ENCODE peak calls at places on chromosomes 2 and 18, in five cellular contexts. One of them, this sample, is unnamed. For H3K27me3 and H3K4me1, the result is how much of the 10 kb centered on the place peaks cover.

GRCh38 chr2:2730301-2730833 is 399.3 kb upstream of the MYT1L start:
- DNase-seq in testis: no peak
- DNase-seq in CD8-positive, alpha-beta memory T cell: no peak
- DNase-seq in naive thymus-derived CD4-positive, alpha-beta T cell: no peak
- DNase-seq in IMR-90: no peak
- DNase-seq in this sample: no peak

GRCh38 chr2:25165992-25166618 is 2.3 kb downstream of the POMC start:
- DNase-seq in IMR-90: no peak
- DNase-seq in naive thymus-derived CD4-positive, alpha-beta T cell: no peak
- DNase-seq in CD8-positive, alpha-beta memory T cell: peak
- DNase-seq in testis: peak
- DNase-seq in this sample: peak

GRCh38 chr2:65039640-65040039 is 16.6 kb upstream of the CEP68 start:
- DNase-seq in IMR-90: no peak
- DNase-seq in CD8-positive, alpha-beta memory T cell: no peak
- DNase-seq in naive thymus-derived CD4-positive, alpha-beta T cell: no peak
- DNase-seq in testis: no peak
- DNase-seq in this sample: no peak

GRCh38 chr2:235263205-235264120 is 230.4 kb upstream of the AGAP1 start:
- DNase-seq in naive thymus-derived CD4-positive, alpha-beta T cell: no peak
- DNase-seq in CD8-positive, alpha-beta memory T cell: no peak
- DNase-seq in IMR-90: peak
- DNase-seq in testis: peak
- DNase-seq in this sample: peak

GRCh38 chr18:69935319-69936190 is 12.1 kb downstream of the CD226 start:
- DNase-seq in IMR-90: no peak
- DNase-seq in naive thymus-derived CD4-positive, alpha-beta T cell: peak
- DNase-seq in testis: no peak
- DNase-seq in CD8-positive, alpha-beta memory T cell: peak
- DNase-seq in this sample: no peak

GRCh38 chr2:85759257-85759613 is 5.4 kb downstream of the ATOH8 start:
- DNase-seq in naive thymus-derived CD4-positive, alpha-beta T cell: no peak
- DNase-seq in CD8-positive, alpha-beta memory T cell: no peak
- DNase-seq in testis: no peak
- DNase-seq in IMR-90: no peak
- DNase-seq in this sample: no peak

GRCh38 chr2:176490061-176490861 is 221.0 kb downstream of the MTX2 start:
- DNase-seq in naive thymus-derived CD4-positive, alpha-beta T cell: no peak
- DNase-seq in testis: peak
- DNase-seq in CD8-positive, alpha-beta memory T cell: no peak
- DNase-seq in IMR-90: no peak
- DNase-seq in this sample: no peak

GRCh38 chr2:68237976-68238580 is 14.3 kb downstream of the PPP3R1 start:
- DNase-seq in naive thymus-derived CD4-positive, alpha-beta T cell: no peak
- DNase-seq in CD8-positive, alpha-beta memory T cell: no peak
- DNase-seq in testis: no peak
- DNase-seq in IMR-90: no peak
- DNase-seq in this sample: peak

GRCh38 chr18:44945847-44946490 is 265.3 kb downstream of the SETBP1 start:
- DNase-seq in naive thymus-derived CD4-positive, alpha-beta T cell: no peak
- DNase-seq in IMR-90: no peak
- DNase-seq in CD8-positive, alpha-beta memory T cell: no peak
- DNase-seq in testis: no peak
- DNase-seq in this sample: no peak

GRCh38 chr2:164922119-164922518 is 33.2 kb downstream of the SLC38A11 start:
- DNase-seq in IMR-90: peak
- DNase-seq in naive thymus-derived CD4-positive, alpha-beta T cell: no peak
- DNase-seq in testis: no peak
- DNase-seq in CD8-positive, alpha-beta memory T cell: no peak
- DNase-seq in this sample: no peak

GRCh38 chr2:33023732-33024301 is 77.1 kb downstream of the LTBP1 start:
- DNase-seq in testis: no peak
- DNase-seq in CD8-positive, alpha-beta memory T cell: no peak
- DNase-seq in IMR-90: peak
- DNase-seq in naive thymus-derived CD4-positive, alpha-beta T cell: no peak
- DNase-seq in this sample: no peak

GRCh38 chr2:33022989-33023731 is 76.4 kb downstream of the LTBP1 start:
- DNase-seq in naive thymus-derived CD4-positive, alpha-beta T cell: no peak
- DNase-seq in IMR-90: peak
- DNase-seq in CD8-positive, alpha-beta memory T cell: no peak
- DNase-seq in testis: no peak
- DNase-seq in this sample: no peak

GRCh38 chr2:33021542-33022259 is 74.9 kb downstream of the LTBP1 start:
- DNase-seq in testis: no peak
- DNase-seq in naive thymus-derived CD4-positive, alpha-beta T cell: no peak
- DNase-seq in IMR-90: peak
- DNase-seq in CD8-positive, alpha-beta memory T cell: no peak
- DNase-seq in this sample: no peak

GRCh38 chr2:33020883-33021282 is 74.1 kb downstream of the LTBP1 start:
- DNase-seq in IMR-90: no peak
- DNase-seq in testis: no peak
- DNase-seq in CD8-positive, alpha-beta memory T cell: no peak
- DNase-seq in naive thymus-derived CD4-positive, alpha-beta T cell: no peak
- DNase-seq in this sample: no peak

DNA sequence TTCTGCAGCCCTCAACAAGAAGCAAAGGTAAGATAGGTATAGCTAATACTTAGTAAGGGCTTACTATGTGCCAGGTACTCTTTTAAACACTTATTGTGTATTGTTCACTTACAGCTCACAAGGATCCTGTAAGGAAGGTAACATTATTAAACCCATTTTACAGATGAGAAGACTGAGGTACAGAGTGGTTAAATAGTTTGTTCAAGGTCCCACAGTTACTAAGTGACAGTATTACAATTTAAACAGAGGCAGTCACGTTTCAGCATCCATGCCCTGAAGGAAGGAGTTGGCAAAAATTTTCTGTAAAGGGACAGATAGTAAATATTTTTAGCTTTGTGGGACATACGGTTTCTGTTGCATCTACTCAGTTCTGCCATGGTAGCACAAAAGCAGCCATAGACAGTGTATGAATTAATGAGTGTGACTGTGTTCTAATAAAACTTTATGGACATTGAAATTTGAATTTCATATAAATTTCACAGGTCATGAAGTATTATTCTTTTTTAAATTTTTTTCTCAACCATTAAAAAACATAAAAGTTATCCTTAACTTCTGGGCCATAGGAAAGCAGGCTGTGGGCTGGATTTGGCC is 75.7 kb downstream of the LTBP1 start:
- DNase-seq in IMR-90: no peak
- DNase-seq in naive thymus-derived CD4-positive, alpha-beta T cell: no peak
- DNase-seq in testis: no peak
- DNase-seq in CD8-positive, alpha-beta memory T cell: no peak
- DNase-seq in this sample: no peak
- H3K4me3 ChIP-seq in IMR-90: no peak
- H3K4me3 ChIP-seq in naive thymus-derived CD4-positive, alpha-beta T cell: no peak
- H3K4me3 ChIP-seq in testis: no peak
- H3K4me3 ChIP-seq in CD8-positive, alpha-beta memory T cell: no peak
- H3K4me3 ChIP-seq in this sample: no peak

DNA sequence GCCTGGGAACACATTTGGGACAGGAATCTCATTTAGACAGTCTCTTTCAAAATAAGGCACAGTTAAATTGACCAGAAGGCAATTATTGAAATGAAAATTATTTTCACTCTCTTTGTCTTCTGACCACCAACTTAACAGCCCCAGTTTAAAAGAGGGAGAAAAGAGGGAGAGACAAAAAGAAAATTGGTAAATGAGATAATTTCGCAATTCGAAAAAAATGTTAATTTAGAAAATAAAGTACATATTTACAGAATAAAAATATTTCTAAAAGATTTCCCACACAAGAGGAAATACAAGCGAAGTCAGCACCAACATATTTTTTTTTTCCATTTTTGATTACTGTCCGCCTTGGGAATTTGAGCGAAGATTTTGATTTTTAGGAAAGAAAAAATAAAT is 4.8 kb downstream of the SP9 start:
- DNase-seq in IMR-90: no peak
- DNase-seq in naive thymus-derived CD4-positive, alpha-beta T cell: no peak
- DNase-seq in testis: no peak
- DNase-seq in CD8-positive, alpha-beta memory T cell: no peak
- DNase-seq in this sample: no peak
- H3K27me3 ChIP-seq in IMR-90: half or more
- H3K27me3 ChIP-seq in naive thymus-derived CD4-positive, alpha-beta T cell: half or more
- H3K27me3 ChIP-seq in testis: under half
- H3K27me3 ChIP-seq in CD8-positive, alpha-beta memory T cell: half or more
- H3K27me3 ChIP-seq in this sample: under half

DNA sequence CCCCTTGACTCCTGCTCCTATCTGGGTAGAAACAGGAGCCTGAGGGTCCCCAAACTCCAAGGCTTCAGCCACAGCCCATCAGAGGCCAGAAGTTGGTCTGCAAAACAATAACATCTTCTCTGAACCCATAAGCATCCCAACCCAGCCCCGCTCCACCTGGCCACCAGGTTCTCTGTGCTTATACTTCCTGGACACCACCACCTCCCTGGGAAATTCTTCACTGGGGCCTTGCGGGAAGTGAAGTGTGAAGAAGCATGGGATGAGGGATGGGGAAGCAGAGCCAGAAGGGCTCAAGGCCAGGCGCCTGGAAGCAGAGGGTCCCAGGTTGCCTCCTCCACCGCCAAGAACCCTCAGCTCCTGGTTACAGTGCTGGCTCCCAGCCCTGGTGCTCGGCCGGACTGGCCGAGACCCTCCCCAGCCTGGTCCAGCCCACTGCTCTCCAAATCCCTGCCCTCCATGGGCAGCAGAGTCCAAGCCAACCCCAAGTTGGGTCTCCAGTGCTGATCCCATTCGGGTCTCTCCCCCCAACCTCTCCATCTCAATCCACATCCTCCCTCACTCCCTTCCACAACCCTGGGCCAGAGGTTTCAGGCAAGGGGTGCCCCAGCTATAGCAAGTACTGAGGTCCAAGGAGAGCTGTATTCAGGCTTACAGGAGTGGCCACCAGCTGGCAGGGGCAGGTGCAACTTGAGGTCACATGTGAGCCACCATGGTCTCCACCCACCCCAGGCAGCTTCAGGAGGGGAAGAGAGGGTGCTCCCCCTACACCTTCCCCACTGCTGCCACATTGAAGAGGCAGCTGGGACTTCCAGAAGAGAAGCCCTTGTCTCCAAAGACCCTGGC is 60.7 kb downstream of the TNS1 start:
- DNase-seq in IMR-90: no peak
- DNase-seq in testis: no peak
- DNase-seq in naive thymus-derived CD4-positive, alpha-beta T cell: no peak
- DNase-seq in CD8-positive, alpha-beta memory T cell: no peak
- DNase-seq in this sample: no peak
- H3K4me1 ChIP-seq in IMR-90: under half
- H3K4me1 ChIP-seq in testis: under half
- H3K4me1 ChIP-seq in naive thymus-derived CD4-positive, alpha-beta T cell: under half
- H3K4me1 ChIP-seq in CD8-positive, alpha-beta memory T cell: under half
- H3K4me1 ChIP-seq in this sample: under half

GRCh38 chr2:30628341-30628740 is 178.9 kb downstream of the CAPN13 start:
- DNase-seq in CD8-positive, alpha-beta memory T cell: no peak
- DNase-seq in testis: no peak
- DNase-seq in naive thymus-derived CD4-positive, alpha-beta T cell: no peak
- DNase-seq in IMR-90: peak
- DNase-seq in this sample: no peak
- H3K4me3 ChIP-seq in CD8-positive, alpha-beta memory T cell: no peak
- H3K4me3 ChIP-seq in testis: no peak
- H3K4me3 ChIP-seq in naive thymus-derived CD4-positive, alpha-beta T cell: no peak
- H3K4me3 ChIP-seq in IMR-90: no peak
- H3K4me3 ChIP-seq in this sample: no peak

This sample was measured in HAP-1.